ENCODE peak calls at places on chromosomes 4 and X, in seven cellular contexts. One of them, this sample, is unnamed.
A peak's percentile ranks its signal among the peaks of the same experiment; 100 is the strongest.

GRCh38 chr4:183600189-183600685 is 58.7 kb downstream of the RWDD4 start:
- DNase-seq in cardiac fibroblast: peak; percentile 22
- DNase-seq in sciatic nerve: no peak
- DNase-seq in germinal center: no peak
- DNase-seq in stimulated activated CD8-positive, alpha-beta memory T cell treated with anti-CD3 and anti-CD28 coated beads, Interleukin-4, amount 100 ng/mL, for 4 hours: no peak
- DNase-seq in T-cell: no peak
- DNase-seq in body of pancreas: no peak
- DNase-seq in this sample: no peak

GRCh38 chrX:46029777-46030176 is 515.4 kb downstream of the ZNF674 start:
- DNase-seq in cardiac fibroblast: no peak
- DNase-seq in sciatic nerve: no peak
- DNase-seq in germinal center: no peak
- DNase-seq in stimulated activated CD8-positive, alpha-beta memory T cell treated with anti-CD3 and anti-CD28 coated beads, Interleukin-4, amount 100 ng/mL, for 4 hours: no peak
- DNase-seq in T-cell: no peak
- DNase-seq in body of pancreas: no peak
- DNase-seq in this sample: no peak

GRCh38 chr4:129144755-129145206 is 48.8 kb downstream of the C4orf33 start:
- DNase-seq in cardiac fibroblast: peak; percentile 10
- DNase-seq in sciatic nerve: no peak
- DNase-seq in germinal center: no peak
- DNase-seq in stimulated activated CD8-positive, alpha-beta memory T cell treated with anti-CD3 and anti-CD28 coated beads, Interleukin-4, amount 100 ng/mL, for 4 hours: no peak
- DNase-seq in T-cell: no peak
- DNase-seq in body of pancreas: no peak
- DNase-seq in this sample: no peak

GRCh38 chr4:113921089-113921842 is 58.2 kb downstream of the ARSJ start:
- DNase-seq in cardiac fibroblast: no peak
- DNase-seq in sciatic nerve: no peak
- DNase-seq in germinal center: no peak
- DNase-seq in stimulated activated CD8-positive, alpha-beta memory T cell treated with anti-CD3 and anti-CD28 coated beads, Interleukin-4, amount 100 ng/mL, for 4 hours: no peak
- DNase-seq in T-cell: no peak
- DNase-seq in body of pancreas: no peak
- DNase-seq in this sample: no peak

GRCh38 chr4:136121431-136121830 is 1410.9 kb downstream of the PCDH18 start:
- DNase-seq in cardiac fibroblast: no peak
- DNase-seq in sciatic nerve: no peak
- DNase-seq in germinal center: no peak
- DNase-seq in stimulated activated CD8-positive, alpha-beta memory T cell treated with anti-CD3 and anti-CD28 coated beads, Interleukin-4, amount 100 ng/mL, for 4 hours: no peak
- DNase-seq in T-cell: no peak
- DNase-seq in body of pancreas: no peak
- DNase-seq in this sample: no peak

GRCh38 chr4:3675251-3676115 is 90.7 kb upstream of the ADRA2C start:
- DNase-seq in cardiac fibroblast: no peak
- DNase-seq in sciatic nerve: no peak
- DNase-seq in germinal center: no peak
- DNase-seq in stimulated activated CD8-positive, alpha-beta memory T cell treated with anti-CD3 and anti-CD28 coated beads, Interleukin-4, amount 100 ng/mL, for 4 hours: no peak
- DNase-seq in T-cell: no peak
- DNase-seq in body of pancreas: no peak
- DNase-seq in this sample: peak; percentile 43

GRCh38 chrX:69065451-69065850 is 99.8 kb downstream of the PJA1 start:
- DNase-seq in cardiac fibroblast: peak; percentile 18
- DNase-seq in sciatic nerve: peak; percentile 34
- DNase-seq in germinal center: no peak
- DNase-seq in stimulated activated CD8-positive, alpha-beta memory T cell treated with anti-CD3 and anti-CD28 coated beads, Interleukin-4, amount 100 ng/mL, for 4 hours: no peak
- DNase-seq in T-cell: no peak
- DNase-seq in body of pancreas: no peak
- DNase-seq in this sample: no peak

GRCh38 chr4:147509386-147509785 is 28.5 kb downstream of the EDNRA start:
- DNase-seq in cardiac fibroblast: no peak
- DNase-seq in sciatic nerve: no peak
- DNase-seq in germinal center: no peak
- DNase-seq in stimulated activated CD8-positive, alpha-beta memory T cell treated with anti-CD3 and anti-CD28 coated beads, Interleukin-4, amount 100 ng/mL, for 4 hours: no peak
- DNase-seq in T-cell: no peak
- DNase-seq in body of pancreas: no peak
- DNase-seq in this sample: no peak

GRCh38 chr4:22987861-22988260 is 295.1 kb downstream of the GBA3 start:
- DNase-seq in cardiac fibroblast: no peak
- DNase-seq in sciatic nerve: no peak
- DNase-seq in germinal center: no peak
- DNase-seq in stimulated activated CD8-positive, alpha-beta memory T cell treated with anti-CD3 and anti-CD28 coated beads, Interleukin-4, amount 100 ng/mL, for 4 hours: no peak
- DNase-seq in T-cell: no peak
- DNase-seq in body of pancreas: no peak
- DNase-seq in this sample: no peak

GRCh38 chr4:111883557-111883999 is 261.7 kb upstream of the FAM241A start:
- DNase-seq in cardiac fibroblast: no peak
- DNase-seq in sciatic nerve: no peak
- DNase-seq in germinal center: no peak
- DNase-seq in stimulated activated CD8-positive, alpha-beta memory T cell treated with anti-CD3 and anti-CD28 coated beads, Interleukin-4, amount 100 ng/mL, for 4 hours: no peak
- DNase-seq in T-cell: no peak
- DNase-seq in body of pancreas: no peak
- DNase-seq in this sample: no peak

GRCh38 chr4:1365271-1366178 is 18.5 kb downstream of the UVSSA start:
- DNase-seq in cardiac fibroblast: no peak
- DNase-seq in sciatic nerve: no peak
- DNase-seq in germinal center: peak; percentile 22
- DNase-seq in stimulated activated CD8-positive, alpha-beta memory T cell treated with anti-CD3 and anti-CD28 coated beads, Interleukin-4, amount 100 ng/mL, for 4 hours: no peak
- DNase-seq in T-cell: no peak
- DNase-seq in body of pancreas: peak; percentile 4
- DNase-seq in this sample: peak; percentile 43

GRCh38 chrX:148530464-148531077 is 30.2 kb downstream of the AFF2 start:
- DNase-seq in cardiac fibroblast: peak; percentile 49
- DNase-seq in sciatic nerve: no peak
- DNase-seq in germinal center: no peak
- DNase-seq in stimulated activated CD8-positive, alpha-beta memory T cell treated with anti-CD3 and anti-CD28 coated beads, Interleukin-4, amount 100 ng/mL, for 4 hours: no peak
- DNase-seq in T-cell: no peak
- DNase-seq in body of pancreas: peak; percentile 11
- DNase-seq in this sample: no peak

GRCh38 chrX:43166874-43167273 is 388.9 kb upstream of the PPP1R2C start:
- DNase-seq in cardiac fibroblast: no peak
- DNase-seq in sciatic nerve: no peak
- DNase-seq in germinal center: no peak
- DNase-seq in stimulated activated CD8-positive, alpha-beta memory T cell treated with anti-CD3 and anti-CD28 coated beads, Interleukin-4, amount 100 ng/mL, for 4 hours: no peak
- DNase-seq in T-cell: no peak
- DNase-seq in body of pancreas: no peak
- DNase-seq in this sample: no peak

GRCh38 chr4:53489279-53489889 is 101.9 kb downstream of the LNX1 start:
- DNase-seq in cardiac fibroblast: peak; percentile 45
- DNase-seq in sciatic nerve: no peak
- DNase-seq in germinal center: no peak
- DNase-seq in stimulated activated CD8-positive, alpha-beta memory T cell treated with anti-CD3 and anti-CD28 coated beads, Interleukin-4, amount 100 ng/mL, for 4 hours: no peak
- DNase-seq in T-cell: no peak
- DNase-seq in body of pancreas: no peak
- DNase-seq in this sample: no peak

GRCh38 chr4:73683033-73683432 is 57.3 kb upstream of the CXCL8 start:
- DNase-seq in cardiac fibroblast: no peak
- DNase-seq in sciatic nerve: no peak
- DNase-seq in germinal center: no peak
- DNase-seq in stimulated activated CD8-positive, alpha-beta memory T cell treated with anti-CD3 and anti-CD28 coated beads, Interleukin-4, amount 100 ng/mL, for 4 hours: no peak
- DNase-seq in T-cell: no peak
- DNase-seq in body of pancreas: no peak
- DNase-seq in this sample: no peak

This sample was measured in RWPE2.